ENCODE peak calls at places on chromosomes 12 and 14, in four cellular contexts. One of them, this sample, is unnamed.

GRCh38 chr12:58919271-58920101 is 818 bp downstream of the LRIG3 start:
- DNase-seq in gastrocnemius medialis: peak
- DNase-seq in HCT116: no peak
- DNase-seq in GM23338: peak
- DNase-seq in this sample: peak

GRCh38 chr12:48002179-48002601 is 2.1 kb downstream of the COL2A1 start:
- DNase-seq in gastrocnemius medialis: no peak
- DNase-seq in HCT116: no peak
- DNase-seq in GM23338: peak
- DNase-seq in this sample: no peak

GRCh38 chr14:89540830-89541470 is 123.9 kb upstream of the FOXN3 start:
- DNase-seq in gastrocnemius medialis: no peak
- DNase-seq in HCT116: no peak
- DNase-seq in GM23338: no peak
- DNase-seq in this sample: no peak

GRCh38 chr14:84927096-84927910 is 602.6 kb upstream of the FLRT2 start:
- DNase-seq in gastrocnemius medialis: no peak
- DNase-seq in HCT116: no peak
- DNase-seq in GM23338: no peak
- DNase-seq in this sample: no peak

GRCh38 chr12:131943389-131943788 is 6.4 kb upstream of the EP400 start:
- DNase-seq in gastrocnemius medialis: no peak
- DNase-seq in HCT116: no peak
- DNase-seq in GM23338: no peak
- DNase-seq in this sample: no peak

GRCh38 chr14:31209605-31210004 is 2.0 kb upstream of the HECTD1 start:
- DNase-seq in gastrocnemius medialis: no peak
- DNase-seq in HCT116: no peak
- DNase-seq in GM23338: no peak
- DNase-seq in this sample: no peak

GRCh38 chr14:55160989-55161388 is 30.4 kb downstream of the DLGAP5 start:
- DNase-seq in gastrocnemius medialis: no peak
- DNase-seq in HCT116: peak
- DNase-seq in GM23338: no peak
- DNase-seq in this sample: no peak

GRCh38 chr14:61476737-61477410 is 155.5 kb downstream of the PRKCH start:
- DNase-seq in gastrocnemius medialis: peak
- DNase-seq in HCT116: no peak
- DNase-seq in GM23338: no peak
- DNase-seq in this sample: peak

GRCh38 chr12:29113101-29113500 is 36.0 kb upstream of the FAR2 start:
- DNase-seq in gastrocnemius medialis: no peak
- DNase-seq in HCT116: peak
- DNase-seq in GM23338: no peak
- DNase-seq in this sample: no peak

GRCh38 chr14:99241314-99242035 is 30.5 kb downstream of the BCL11B start:
- DNase-seq in gastrocnemius medialis: no peak
- DNase-seq in HCT116: no peak
- DNase-seq in GM23338: no peak
- DNase-seq in this sample: no peak

GRCh38 chr14:99240512-99241313 is 31.3 kb downstream of the BCL11B start:
- DNase-seq in gastrocnemius medialis: no peak
- DNase-seq in HCT116: no peak
- DNase-seq in GM23338: no peak
- DNase-seq in this sample: no peak

GRCh38 chr14:99242816-99243795 is 28.9 kb downstream of the BCL11B start:
- DNase-seq in gastrocnemius medialis: no peak
- DNase-seq in HCT116: no peak
- DNase-seq in GM23338: no peak
- DNase-seq in this sample: no peak

GRCh38 chr14:99244299-99244959 is 27.6 kb downstream of the BCL11B start:
- DNase-seq in gastrocnemius medialis: no peak
- DNase-seq in HCT116: no peak
- DNase-seq in GM23338: no peak
- DNase-seq in this sample: no peak

GRCh38 chr14:99242238-99242637 is 29.8 kb downstream of the BCL11B start:
- DNase-seq in gastrocnemius medialis: no peak
- DNase-seq in HCT116: no peak
- DNase-seq in GM23338: no peak
- DNase-seq in this sample: no peak
- H3K27ac ChIP-seq in gastrocnemius medialis: no peak
- H3K27ac ChIP-seq in HCT116: no peak
- H3K27ac ChIP-seq in GM23338: no peak
- H3K27ac ChIP-seq in this sample: no peak

DNA sequence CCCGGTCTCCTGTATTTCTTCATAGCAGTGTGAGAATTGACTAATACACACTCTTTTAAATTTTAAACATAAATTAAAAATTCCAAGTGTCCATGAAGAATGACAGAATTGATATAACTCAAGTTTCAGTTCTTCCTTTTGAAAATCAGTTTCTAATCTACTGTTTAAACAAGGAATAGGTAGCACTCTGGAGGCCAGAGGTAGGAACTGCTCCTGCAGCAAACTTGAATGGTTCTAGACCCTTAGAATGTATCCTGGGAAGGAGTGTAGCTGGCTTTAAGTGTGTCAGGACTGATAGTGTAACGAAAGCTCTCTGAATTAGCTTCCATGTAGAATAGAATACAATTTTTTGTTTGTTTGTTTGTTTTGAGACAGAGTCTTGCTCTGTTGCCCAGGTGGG is 76.8 kb downstream of the AKAP6 start:
- DNase-seq in gastrocnemius medialis: no peak
- DNase-seq in HCT116: no peak
- DNase-seq in GM23338: peak
- DNase-seq in this sample: no peak
- TF ChIP-seq CTCF in gastrocnemius medialis: no peak
- TF ChIP-seq CTCF in HCT116: peak
- TF ChIP-seq CTCF in GM23338: peak
- TF ChIP-seq CTCF in this sample: no peak

DNA sequence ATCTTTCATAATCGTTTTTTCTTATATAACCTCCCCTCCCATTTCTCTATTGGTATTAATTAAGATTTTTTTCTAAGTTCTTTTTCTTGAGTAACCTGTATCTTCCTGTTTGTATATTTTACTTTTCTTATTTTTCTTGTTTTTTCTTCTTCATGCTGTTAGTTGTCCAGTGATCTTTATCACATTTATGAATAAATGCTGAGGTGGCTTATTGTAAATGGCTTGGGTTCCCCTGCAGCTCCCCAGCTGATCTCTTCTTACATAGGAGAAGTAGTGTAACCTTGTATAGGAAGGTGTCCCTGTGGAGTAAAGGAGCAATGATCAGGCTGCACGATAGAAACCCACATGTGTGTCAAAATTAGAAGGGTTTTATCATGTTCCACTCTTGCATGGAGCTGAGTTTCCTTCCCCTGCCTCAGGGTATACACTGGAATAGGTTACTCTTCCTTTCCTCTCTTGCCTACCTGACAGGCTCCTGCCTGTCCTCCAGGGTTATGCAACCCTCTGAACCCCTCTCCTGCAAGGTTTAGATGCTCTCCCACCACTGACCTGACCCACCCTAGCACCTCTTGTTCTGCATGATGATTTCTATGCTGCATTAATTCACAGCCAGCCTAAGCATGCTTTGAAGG is 334.8 kb upstream of the RGS6 start:
- DNase-seq in gastrocnemius medialis: no peak
- DNase-seq in HCT116: no peak
- DNase-seq in GM23338: no peak
- DNase-seq in this sample: no peak
- H3K27ac ChIP-seq in gastrocnemius medialis: no peak
- H3K27ac ChIP-seq in HCT116: no peak
- H3K27ac ChIP-seq in GM23338: no peak
- H3K27ac ChIP-seq in this sample: no peak

DNA sequence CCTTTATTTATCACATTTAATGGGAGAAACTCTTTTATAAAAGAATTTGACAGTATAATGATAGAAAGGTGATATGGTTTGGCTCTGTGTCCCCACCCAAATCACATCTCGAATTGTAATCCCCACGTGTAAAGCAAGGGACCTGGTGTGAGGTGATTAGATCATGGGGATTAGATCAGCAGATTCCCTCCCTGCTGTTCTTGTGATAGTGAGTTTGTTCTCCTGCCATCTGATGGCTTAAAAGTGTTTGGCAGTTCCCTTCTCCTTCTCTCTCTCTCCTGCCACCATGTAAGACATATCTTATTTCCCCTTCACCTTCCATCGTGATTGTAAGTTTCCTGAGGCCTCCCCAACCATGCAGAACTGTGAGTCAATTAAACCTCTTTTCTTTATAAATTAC is 1110.3 kb downstream of the FLRT2 start:
- DNase-seq in gastrocnemius medialis: no peak
- DNase-seq in HCT116: no peak
- DNase-seq in GM23338: peak
- DNase-seq in this sample: no peak
- TF ChIP-seq CTCF in gastrocnemius medialis: no peak
- TF ChIP-seq CTCF in HCT116: no peak
- TF ChIP-seq CTCF in GM23338: peak
- TF ChIP-seq CTCF in this sample: no peak

DNA sequence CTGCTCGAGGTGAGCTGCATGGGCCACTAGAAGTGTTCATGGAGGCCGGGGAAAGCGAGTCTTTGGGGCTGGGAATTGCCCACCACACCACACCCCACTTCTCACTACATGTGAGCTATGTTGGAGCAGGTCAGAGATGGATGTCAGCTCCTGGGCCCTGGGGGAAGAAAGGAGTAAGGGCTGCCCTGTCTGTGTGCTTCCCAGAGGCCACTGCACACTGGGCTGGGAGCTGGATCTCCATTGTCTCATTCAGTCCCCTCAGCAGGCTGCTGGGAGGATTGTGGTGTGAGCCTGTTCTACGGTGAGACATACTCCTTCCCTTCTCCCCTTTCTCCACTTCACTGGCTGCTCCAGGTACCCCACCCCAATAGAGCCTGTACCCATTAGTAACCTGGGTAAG is 10.5 kb downstream of the FIGNL2 start:
- DNase-seq in gastrocnemius medialis: no peak
- DNase-seq in HCT116: no peak
- DNase-seq in GM23338: no peak
- DNase-seq in this sample: no peak
- H3K27ac ChIP-seq in gastrocnemius medialis: no peak
- H3K27ac ChIP-seq in HCT116: no peak
- H3K27ac ChIP-seq in GM23338: no peak
- H3K27ac ChIP-seq in this sample: no peak

This sample was measured in uterus.